ENCODE peak calls at places on chromosomes 11 and 22, in four cellular contexts. W is pancreas, F is ovary, B is PC-3. Q is an unnamed sample. For H3K36me3, the result is how much of the 10 kb centered on the place peaks cover.

GRCh38 chr22:28819253-28820096 is 19.1 kb upstream of the XBP1 start:
- DNase-seq in B (peak), W (peak), F (no peak), Q (no peak)

GRCh38 chr11:6705905-6706535 is 22.9 kb upstream of the MRPL17 start:
- DNase-seq in B (peak), W (peak), F (no peak), Q (peak)

GRCh38 chr22:43393845-43394474 is 17.9 kb upstream of the MPPED1 start:
- DNase-seq in F (no peak), W (no peak), B (no peak), Q (no peak)

GRCh38 chr11:9574556-9574805 is 1.0 kb downstream of the WEE1 start:
- DNase-seq in W (peak), F (peak), B (no peak), Q (no peak)

GRCh38 chr11:110000045-110000502 is 93.1 kb upstream of the ZC3H12C start:
- DNase-seq in F (no peak), B (peak), W (no peak), Q (peak)

GRCh38 chr11:63937713-63938480 is 905 bp upstream of the NAA40 start:
- DNase-seq in W (no peak), F (peak), B (peak), Q (no peak)

GRCh38 chr11:37721485-37721884 is 1123.4 kb upstream of the RAG2 start:
- DNase-seq in B (peak), F (no peak), W (no peak), Q (no peak)

GRCh38 chr22:50281384-50281760 is 11.2 kb upstream of the MAPK11 start:
- DNase-seq in W (no peak), B (no peak), F (no peak), Q (no peak)

GRCh38 chr11:12502950-12503579 is 125.7 kb downstream of the PARVA start:
- DNase-seq in W (no peak), B (peak), F (no peak), Q (no peak)

GRCh38 chr11:61598886-61599868 is 18.3 kb upstream of the SYT7 start:
- DNase-seq in W (no peak), B (peak), F (peak), Q (peak)

GRCh38 chr11:67561971-67562560 is 21.5 kb upstream of the GSTP1 start:
- DNase-seq in F (no peak), B (peak), W (no peak), Q (no peak)

GRCh38 chr11:17978553-17979287 is 34.1 kb downstream of the SERGEF start:
- DNase-seq in W (peak), B (peak), F (peak), Q (peak)

GRCh38 chr11:15765530-15765929 is 590.8 kb downstream of the SOX6 start:
- DNase-seq in W (no peak), B (no peak), F (no peak), Q (no peak)

GRCh38 chr11:74926304-74927030 is 22.4 kb downstream of the XRRA1 start:
- DNase-seq in W (no peak), B (peak), F (no peak), Q (no peak)

GRCh38 chr22:21639359-21639758 is 2.7 kb upstream of the SDF2L1 start:
- DNase-seq in F (no peak), W (no peak), B (no peak), Q (no peak)

GRCh38 chr11:60905551-60906113 is 753 bp downstream of the PRPF19 start:
- DNase-seq in W (no peak), B (peak), F (no peak), Q (no peak)

GRCh38 chr11:77223797-77224196 is 77.7 kb downstream of the GDPD4 start:
- DNase-seq in W (no peak), F (no peak), B (no peak), Q (no peak)

GRCh38 chr22:39746600-39747262 is 146.8 kb downstream of the ENTHD1 start:
- DNase-seq in W (no peak), B (no peak), F (no peak), Q (no peak)

GRCh38 chr11:80595011-80595410 is 1154.2 kb upstream of the TENM4 start:
- DNase-seq in W (no peak), F (no peak), B (peak), Q (no peak)

DNA sequence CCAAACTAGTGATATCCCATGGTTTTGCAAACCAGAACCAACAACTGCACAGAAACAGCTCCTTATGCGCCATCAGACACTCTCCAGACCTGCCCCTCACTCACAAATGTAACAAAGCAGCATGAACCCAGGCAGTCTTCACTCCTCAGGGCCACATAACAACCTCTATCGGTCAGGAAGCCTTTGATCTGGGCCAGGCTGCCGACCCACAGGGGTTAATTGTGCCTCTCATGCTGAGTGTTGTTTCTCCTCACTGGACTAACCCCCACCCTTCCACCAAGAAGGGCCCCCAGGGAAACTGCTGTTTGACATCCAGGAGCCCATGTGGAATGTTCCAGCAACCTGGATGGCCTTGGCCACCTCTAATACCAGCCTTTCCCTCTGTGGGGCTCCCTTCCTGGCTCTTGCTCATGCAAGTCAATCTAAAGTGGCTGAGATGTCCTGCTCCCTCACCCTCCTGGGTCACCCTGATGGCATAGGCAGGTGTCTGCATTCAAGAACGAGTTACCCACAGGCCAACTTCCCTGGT is 7.9 kb upstream of the RGL4 start:
- DNase-seq in W (no peak), B (no peak), F (peak), Q (no peak)
- H3K36me3 ChIP-seq in W (under half), B (under half), F (under half), Q (under half)

DNA sequence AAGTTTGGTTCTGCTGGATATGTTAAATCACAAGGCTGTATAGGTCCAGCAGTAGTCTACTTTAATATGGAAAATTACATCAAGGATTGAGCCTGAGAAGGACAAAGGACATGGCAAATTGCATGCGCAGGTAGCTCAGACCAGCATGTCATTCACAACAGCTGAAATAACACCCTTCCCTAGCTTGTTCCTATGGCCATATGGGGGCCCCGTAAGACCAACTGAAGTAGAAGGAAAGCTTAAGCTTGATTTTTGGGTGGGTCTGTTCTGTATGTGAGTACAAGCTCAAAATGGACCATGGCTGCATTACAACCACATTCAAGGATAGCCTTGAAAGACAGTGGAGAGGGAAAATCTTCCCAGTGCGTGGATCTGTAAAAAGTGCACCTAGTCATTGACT is 20.6 kb upstream of the PDE3B start:
- DNase-seq in F (no peak), W (no peak), B (no peak), Q (no peak)
- TF ChIP-seq CTCF in F (no peak), W (no peak), B (no peak), Q (no peak)

GRCh38 chr11:70185348-70186055 is 17.6 kb upstream of the FADD start:
- DNase-seq in F (no peak), B (no peak), W (no peak), Q (no peak)

GRCh38 chr11:70186420-70186819 is 16.7 kb upstream of the FADD start:
- DNase-seq in W (no peak), F (no peak), B (no peak), Q (no peak)

GRCh38 chr11:70183032-70183431 is 20.1 kb upstream of the FADD start:
- DNase-seq in F (no peak), W (no peak), B (no peak), Q (no peak)

GRCh38 chr11:70183483-70184176 is 19.5 kb upstream of the FADD start:
- DNase-seq in B (no peak), F (no peak), W (no peak), Q (no peak)

DNA sequence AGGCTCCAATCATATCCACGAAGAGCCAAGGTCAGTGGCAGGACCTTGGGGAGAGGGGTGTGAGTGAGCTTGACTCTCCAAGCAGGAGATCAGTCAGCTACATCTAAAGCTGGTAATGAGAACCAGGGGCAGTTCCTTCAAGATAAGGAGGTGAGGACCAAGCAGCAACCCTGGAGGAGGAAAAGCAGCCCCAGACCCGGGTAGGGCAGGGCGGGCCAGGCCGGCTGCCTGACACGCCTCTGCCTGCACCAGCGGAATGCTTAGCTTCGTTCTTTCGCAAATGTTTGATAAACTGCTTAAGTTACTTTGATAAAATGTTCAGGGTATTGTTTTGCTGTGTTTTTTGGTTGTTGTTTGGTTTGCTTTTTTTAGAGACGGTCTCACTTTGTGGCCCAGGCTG is 18.7 kb upstream of the FADD start:
- DNase-seq in B (no peak), F (no peak), W (no peak), Q (no peak)
- H3K36me3 ChIP-seq in B (half or more), F (under half), W (under half), Q (under half)

GRCh38 chr11:13776134-13776815 is 107.8 kb downstream of the FAR1 start:
- DNase-seq in F (no peak), W (no peak), B (peak), Q (no peak)
- TF ChIP-seq CTCF in F (no peak), W (no peak), B (peak), Q (no peak)

GRCh38 chr22:24090581-24090980 is 79.5 kb downstream of the CABIN1 start:
- DNase-seq in W (no peak), B (no peak), F (no peak), Q (no peak)

GRCh38 chr22:24088796-24089195 is 77.7 kb downstream of the CABIN1 start:
- DNase-seq in F (no peak), W (no peak), B (no peak), Q (no peak)

GRCh38 chr22:24089951-24090350 is 78.8 kb downstream of the CABIN1 start:
- DNase-seq in W (no peak), F (no peak), B (no peak), Q (no peak)

GRCh38 chr22:24086310-24086709 is 75.2 kb downstream of the CABIN1 start:
- DNase-seq in W (no peak), F (no peak), B (no peak), Q (no peak)

GRCh38 chr22:24087071-24087795 is 76.1 kb downstream of the CABIN1 start:
- DNase-seq in W (no peak), F (no peak), B (no peak), Q (no peak)
- H3K36me3 ChIP-seq in W (under half), F (under half), B (under half), Q (half or more)